ENCODE peak calls at places on chromosome 1, in six cellular contexts. K, R, Q, C, E and J are unnamed samples.

GRCh38 chr1:161020573-161021167 is at the start of gene F11R:
- DNase-seq in K (no peak), R (peak), Q (peak), C (peak), E (peak), J (no peak)

GRCh38 chr1:116147972-116148371 is 36.8 kb downstream of the MAB21L3 start:
- DNase-seq in K (no peak), R (no peak), Q (no peak), C (no peak), E (no peak), J (no peak)

GRCh38 chr1:172966844-172967540 is 83.7 kb downstream of the TNFSF18 start:
- DNase-seq in K (no peak), R (no peak), Q (peak), C (no peak), E (no peak), J (no peak)

GRCh38 chr1:234760303-234760723 is 150.3 kb upstream of the IRF2BP2 start:
- DNase-seq in K (no peak), R (no peak), Q (no peak), C (no peak), E (no peak), J (no peak)

GRCh38 chr1:231626951-231627614 is 493 bp downstream of the DISC1 start:
- DNase-seq in K (peak), R (peak), Q (peak), C (peak), E (peak), J (peak)

GRCh38 chr1:54334996-54335395 is 71.2 kb downstream of the SSBP3 start:
- DNase-seq in K (peak), R (no peak), Q (no peak), C (no peak), E (peak), J (no peak)

GRCh38 chr1:216175714-216176113 is 247.5 kb downstream of the USH2A start:
- DNase-seq in K (no peak), R (no peak), Q (no peak), C (no peak), E (no peak), J (no peak)

GRCh38 chr1:174266476-174266875 is 107.2 kb downstream of the RABGAP1L start:
- DNase-seq in K (no peak), R (no peak), Q (no peak), C (no peak), E (no peak), J (no peak)

GRCh38 chr1:7704214-7705047 is 66.7 kb upstream of the VAMP3 start:
- DNase-seq in K (peak), R (peak), Q (peak), C (peak), E (peak), J (peak)

GRCh38 chr1:1907098-1907736 is 7.8 kb upstream of the CALML6 start:
- DNase-seq in K (peak), R (peak), Q (peak), C (peak), E (peak), J (peak)

GRCh38 chr1:78323311-78323710 is 167.5 kb upstream of the PTGFR start:
- DNase-seq in K (no peak), R (no peak), Q (no peak), C (no peak), E (no peak), J (no peak)

GRCh38 chr1:46458846-46459245 is 30.8 kb upstream of the DMBX1 start:
- DNase-seq in K (no peak), R (no peak), Q (no peak), C (no peak), E (no peak), J (no peak)

GRCh38 chr1:26031196-26031902 is 9.8 kb downstream of the EXTL1 start:
- DNase-seq in K (peak), R (no peak), Q (no peak), C (no peak), E (no peak), J (no peak)

GRCh38 chr1:53669511-53670191 is 69.3 kb downstream of the GLIS1 start:
- DNase-seq in K (peak), R (no peak), Q (no peak), C (no peak), E (no peak), J (no peak)

GRCh38 chr1:178341218-178341956 is 155.4 kb downstream of the CLEC20A start:
- DNase-seq in K (peak), R (peak), Q (no peak), C (peak), E (peak), J (peak)

GRCh38 chr1:236677641-236678235 is 8.6 kb upstream of the ACTN2 start:
- DNase-seq in K (no peak), R (no peak), Q (no peak), C (no peak), E (no peak), J (no peak)

GRCh38 chr1:8822383-8823294 is 5.2 kb upstream of the RERE start:
- DNase-seq in K (peak), R (peak), Q (no peak), C (no peak), E (peak), J (peak)

GRCh38 chr1:155301342-155301841 is at the start of gene PKLR:
- DNase-seq in K (no peak), R (no peak), Q (no peak), C (no peak), E (no peak), J (no peak)

GRCh38 chr1:111422546-111423391 is 4.8 kb downstream of the OVGP1 start:
- DNase-seq in K (peak), R (peak), Q (no peak), C (no peak), E (peak), J (no peak)

GRCh38 chr1:3611170-3612019 is at the start of gene MEGF6:
- DNase-seq in K (no peak), R (peak), Q (peak), C (peak), E (peak), J (no peak)

GRCh38 chr1:182766881-182767645 is 22.5 kb upstream of the NPL start:
- DNase-seq in K (no peak), R (no peak), Q (no peak), C (no peak), E (no peak), J (no peak)

GRCh38 chr1:116945421-116945820 is 35.7 kb downstream of the PTGFRN start:
- DNase-seq in K (no peak), R (no peak), Q (no peak), C (no peak), E (no peak), J (no peak)

GRCh38 chr1:207644852-207645631 is at the start of gene CR1L:
- DNase-seq in K (peak), R (peak), Q (peak), C (peak), E (peak), J (peak)

GRCh38 chr1:55322842-55323241 is 107.7 kb upstream of the USP24 start:
- DNase-seq in K (no peak), R (no peak), Q (no peak), C (no peak), E (no peak), J (no peak)

GRCh38 chr1:235409045-235409820 is 42.0 kb downstream of the TBCE start:
- DNase-seq in K (no peak), R (no peak), Q (no peak), C (no peak), E (no peak), J (no peak)

GRCh38 chr1:201696217-201696761 is 132.7 kb upstream of the IPO9 start:
- DNase-seq in K (peak), R (peak), Q (no peak), C (no peak), E (peak), J (peak)

GRCh38 chr1:183168308-183168707 is 17.8 kb upstream of the LAMC2 start:
- DNase-seq in K (no peak), R (no peak), Q (no peak), C (no peak), E (no peak), J (no peak)

GRCh38 chr1:168469690-168470089 is 74.1 kb downstream of the XCL2 start:
- DNase-seq in K (peak), R (peak), Q (peak), C (no peak), E (peak), J (peak)

GRCh38 chr1:218209351-218209861 is 75.7 kb upstream of the RRP15 start:
- DNase-seq in K (peak), R (no peak), Q (no peak), C (no peak), E (no peak), J (no peak)

GRCh38 chr1:229857585-229857984 is 209.5 kb upstream of the GALNT2 start:
- DNase-seq in K (no peak), R (no peak), Q (no peak), C (no peak), E (no peak), J (no peak)

GRCh38 chr1:182816863-182817262 is 22.3 kb upstream of the DHX9 start:
- DNase-seq in K (no peak), R (no peak), Q (no peak), C (no peak), E (no peak), J (no peak)

GRCh38 chr1:85372683-85373446 is 92.1 kb downstream of the DDAH1 start:
- DNase-seq in K (peak), R (no peak), Q (no peak), C (no peak), E (no peak), J (no peak)

GRCh38 chr1:95094923-95095322 is 22.2 kb upstream of the ALG14 start:
- DNase-seq in K (no peak), R (no peak), Q (no peak), C (no peak), E (no peak), J (no peak)

GRCh38 chr1:223733898-223734852 is 21.8 kb downstream of the CAPN2 start:
- DNase-seq in K (no peak), R (peak), Q (no peak), C (no peak), E (no peak), J (no peak)

GRCh38 chr1:184974086-184974836 is at the start of gene NIBAN1:
- DNase-seq in K (peak), R (peak), Q (peak), C (peak), E (peak), J (peak)

GRCh38 chr1:65001238-65001792 is 35.0 kb upstream of the JAK1 start:
- DNase-seq in K (peak), R (peak), Q (peak), C (peak), E (peak), J (peak)
- TF ChIP-seq CTCF in K (peak), R (no peak), Q (no peak), C (no peak), E (no peak), J (no peak)

GRCh38 chr1:150082494-150082893 is 14.9 kb downstream of the VPS45 start:
- DNase-seq in K (no peak), R (no peak), Q (no peak), C (no peak), E (no peak), J (no peak)
- TF ChIP-seq CTCF in K (no peak), R (no peak), Q (no peak), C (no peak), E (no peak), J (no peak)

GRCh38 chr1:87120779-87121178 is 206.3 kb downstream of the HS2ST1 start:
- DNase-seq in K (no peak), R (no peak), Q (peak), C (no peak), E (no peak), J (no peak)

GRCh38 chr1:87117761-87118160 is 203.3 kb downstream of the HS2ST1 start:
- DNase-seq in K (peak), R (no peak), Q (no peak), C (no peak), E (no peak), J (no peak)

GRCh38 chr1:87121732-87122163 is 206.9 kb upstream of the LMO4 start:
- DNase-seq in K (no peak), R (no peak), Q (no peak), C (no peak), E (peak), J (no peak)

GRCh38 chr1:87123610-87124009 is 205.1 kb upstream of the LMO4 start:
- DNase-seq in K (no peak), R (no peak), Q (no peak), C (no peak), E (no peak), J (no peak)

GRCh38 chr1:87119741-87120140 is 205.3 kb downstream of the HS2ST1 start:
- DNase-seq in K (no peak), R (no peak), Q (no peak), C (no peak), E (no peak), J (no peak)
- TF ChIP-seq CTCF in K (no peak), R (no peak), Q (no peak), C (no peak), E (no peak), J (no peak)

GRCh38 chr1:33017175-33017574 is 19.5 kb downstream of the AK2 start:
- DNase-seq in K (no peak), R (no peak), Q (no peak), C (no peak), E (no peak), J (no peak)

GRCh38 chr1:33012165-33012564 is 24.5 kb downstream of the AK2 start:
- DNase-seq in K (no peak), R (no peak), Q (no peak), C (no peak), E (no peak), J (no peak)

GRCh38 chr1:33015216-33015615 is 21.5 kb downstream of the AK2 start:
- DNase-seq in K (peak), R (no peak), Q (no peak), C (no peak), E (no peak), J (no peak)

GRCh38 chr1:33013791-33014190 is 22.9 kb downstream of the AK2 start:
- DNase-seq in K (no peak), R (no peak), Q (no peak), C (no peak), E (no peak), J (no peak)

GRCh38 chr1:33014464-33015170 is 22.1 kb downstream of the AK2 start:
- DNase-seq in K (no peak), R (no peak), Q (no peak), C (no peak), E (no peak), J (no peak)
- TF ChIP-seq CTCF in K (no peak), R (no peak), Q (no peak), C (no peak), E (no peak), J (no peak)

GRCh38 chr1:11685210-11685752 is 4.3 kb upstream of the MAD2L2 start:
- DNase-seq in K (no peak), R (no peak), Q (no peak), C (no peak), E (no peak), J (no peak)
- TF ChIP-seq CTCF in K (no peak), R (no peak), Q (no peak), C (no peak), E (no peak), J (no peak)